ENCODE peak calls at places on chromosome 3, in eight cellular contexts. Q is astrocyte of the spinal cord, C is upper lobe of right lung, H is pancreas, E is heart right ventricle, I is coronary artery, Y is brain microvascular endothelial cell, D is psoas muscle. F is an unnamed sample.

GRCh38 chr3:45943207-45943846 is at the start of gene CXCR6:
- DNase-seq in H (no peak), E (no peak), Y (no peak), Q (no peak), I (no peak), C (no peak), D (no peak), F (no peak)

GRCh38 chr3:188051801-188052228 is 102.1 kb upstream of the LPP start:
- DNase-seq in I (peak), H (no peak), E (peak), Q (no peak), C (no peak), D (peak), Y (peak), F (no peak)

GRCh38 chr3:87307805-87308204 is 31.4 kb upstream of the POU1F1 start:
- DNase-seq in E (no peak), Q (no peak), D (no peak), I (no peak), H (no peak), C (no peak), Y (no peak), F (no peak)

GRCh38 chr3:141979050-141979671 is 102.7 kb downstream of the ATP1B3 start:
- DNase-seq in I (no peak), Y (peak), Q (peak), D (no peak), H (no peak), C (no peak), E (no peak), F (peak)

GRCh38 chr3:113602836-113603235 is 70.5 kb downstream of the SIDT1 start:
- DNase-seq in E (no peak), Y (no peak), C (no peak), D (no peak), I (no peak), Q (no peak), H (no peak), F (no peak)

GRCh38 chr3:111534701-111535100 is 7.3 kb upstream of the CD96 start:
- DNase-seq in H (no peak), Q (peak), E (no peak), Y (peak), I (no peak), D (no peak), C (no peak), F (no peak)

GRCh38 chr3:15646924-15647511 is 45.5 kb downstream of the BTD start:
- DNase-seq in H (peak), I (peak), Q (peak), Y (peak), E (peak), D (peak), C (no peak), F (peak)

GRCh38 chr3:39097716-39098472 is 9.5 kb downstream of the GORASP1 start:
- DNase-seq in D (no peak), I (no peak), E (no peak), Q (no peak), Y (no peak), H (no peak), C (no peak), F (no peak)

GRCh38 chr3:49804141-49805041 is 1.3 kb downstream of the INKA1 start:
- DNase-seq in Y (no peak), Q (no peak), H (no peak), E (peak), I (no peak), C (no peak), D (peak), F (no peak)

GRCh38 chr3:126034481-126035361 is 49.2 kb downstream of the SLC41A3 start:
- DNase-seq in Y (no peak), Q (no peak), E (no peak), D (no peak), H (no peak), C (no peak), I (peak), F (no peak)

GRCh38 chr3:175526609-175527280 is 667.6 kb downstream of the NAALADL2 start:
- DNase-seq in Q (peak), E (no peak), D (no peak), C (no peak), H (no peak), Y (no peak), I (no peak), F (no peak)

GRCh38 chr3:136602818-136603217 is 149.4 kb downstream of the STAG1 start:
- DNase-seq in C (no peak), H (no peak), D (no peak), Y (no peak), I (no peak), E (no peak), Q (no peak), F (no peak)

GRCh38 chr3:50256978-50257890 is 11.7 kb upstream of the SEMA3B start:
- DNase-seq in D (no peak), E (no peak), Y (no peak), I (no peak), C (no peak), Q (peak), H (no peak), F (no peak)

GRCh38 chr3:147002721-147003120 is 397.6 kb upstream of the PLSCR5 start:
- DNase-seq in C (no peak), I (no peak), Q (peak), Y (no peak), E (no peak), H (no peak), D (no peak), F (peak)
- H3K4me3 ChIP-seq in C (no peak), I (no peak), Q (no peak), Y (no peak), E (no peak), H (no peak), D (no peak), F (no peak)

GRCh38 chr3:129892857-129893615 is 475 bp downstream of the TMCC1 start:
- DNase-seq in I (peak), Q (no peak), D (no peak), Y (no peak), H (no peak), C (peak), E (peak), F (no peak)
- TF ChIP-seq CTCF in I (no peak), Q (no peak), D (no peak), Y (no peak), H (no peak), C (no peak), E (no peak), F (no peak)

GRCh38 chr3:184585545-184585944 is 24.0 kb downstream of the EPHB3 start:
- DNase-seq in D (no peak), C (no peak), H (no peak), Y (no peak), I (no peak), E (no peak), Q (no peak), F (no peak)
- H3K4me3 ChIP-seq in D (no peak), C (no peak), H (no peak), Y (no peak), I (no peak), E (no peak), Q (no peak), F (no peak)

GRCh38 chr3:134378384-134378783 is 4.1 kb upstream of the AMOTL2 start:
- DNase-seq in Q (no peak), D (peak), C (peak), Y (no peak), H (peak), I (no peak), E (peak), F (no peak)
- TF ChIP-seq CTCF in Q (peak), D (peak), C (peak), Y (peak), H (no peak), I (no peak), E (peak), F (peak)

F was measured in astrocyte of the cerebellum.